ENCODE peak calls at places on chromosome 5, in eight cellular contexts. L, P, R, V, M, W, T and E are unnamed samples.

GRCh38 chr5:158619083-158619788 is 480.5 kb downstream of the EBF1 start:
- DNase-seq in L (no peak), P (no peak), R (no peak), V (no peak), M (no peak), W (no peak), T (no peak), E (no peak)

GRCh38 chr5:138065102-138065501 is 18.7 kb upstream of the WNT8A start:
- DNase-seq in L (no peak), P (no peak), R (no peak), V (no peak), M (no peak), W (no peak), T (no peak), E (no peak)

GRCh38 chr5:125257057-125257970 is 510.9 kb upstream of the ZNF608 start:
- DNase-seq in L (no peak), P (no peak), R (peak), V (no peak), M (no peak), W (no peak), T (no peak), E (no peak)

GRCh38 chr5:51632794-51633193 is 249.5 kb downstream of the ISL1 start:
- DNase-seq in L (no peak), P (no peak), R (no peak), V (no peak), M (peak), W (no peak), T (no peak), E (peak)

GRCh38 chr5:1383886-1384401 is 39.0 kb upstream of the CLPTM1L start:
- DNase-seq in L (no peak), P (no peak), R (peak), V (no peak), M (no peak), W (no peak), T (no peak), E (no peak)

GRCh38 chr5:74510476-74510875 is 130.1 kb downstream of the ENC1 start:
- DNase-seq in L (no peak), P (no peak), R (no peak), V (no peak), M (no peak), W (no peak), T (no peak), E (no peak)

GRCh38 chr5:94810281-94810680 is 191.8 kb downstream of the SLF1 start:
- DNase-seq in L (no peak), P (no peak), R (no peak), V (no peak), M (no peak), W (no peak), T (no peak), E (no peak)

GRCh38 chr5:22560115-22560514 is 293.0 kb downstream of the CDH12 start:
- DNase-seq in L (no peak), P (no peak), R (no peak), V (no peak), M (no peak), W (no peak), T (no peak), E (no peak)

GRCh38 chr5:151164687-151165392 is 7.3 kb upstream of the ANXA6 start:
- DNase-seq in L (peak), P (peak), R (peak), V (peak), M (peak), W (peak), T (peak), E (peak)

GRCh38 chr5:68499952-68500351 is 284.4 kb downstream of the PIK3R1 start:
- DNase-seq in L (no peak), P (no peak), R (no peak), V (no peak), M (no peak), W (no peak), T (no peak), E (no peak)

GRCh38 chr5:156409834-156410233 is 82.9 kb downstream of the SGCD start:
- DNase-seq in L (no peak), P (no peak), R (no peak), V (no peak), M (no peak), W (no peak), T (no peak), E (no peak)

GRCh38 chr5:170132642-170133448 is 27.1 kb downstream of the FOXI1 start:
- DNase-seq in L (no peak), P (peak), R (no peak), V (no peak), M (no peak), W (no peak), T (no peak), E (no peak)

GRCh38 chr5:159047081-159047480 is 52.6 kb downstream of the EBF1 start:
- DNase-seq in L (no peak), P (no peak), R (no peak), V (no peak), M (no peak), W (no peak), T (no peak), E (no peak)

GRCh38 chr5:111383288-111383970 is 128.9 kb downstream of the STARD4 start:
- DNase-seq in L (no peak), P (no peak), R (no peak), V (no peak), M (no peak), W (no peak), T (no peak), E (no peak)

GRCh38 chr5:118657576-118657975 is 330.8 kb downstream of the DTWD2 start:
- DNase-seq in L (no peak), P (no peak), R (no peak), V (no peak), M (no peak), W (no peak), T (no peak), E (no peak)

GRCh38 chr5:7886849-7887460 is 18.0 kb downstream of the MTRR start:
- DNase-seq in L (no peak), P (no peak), R (peak), V (no peak), M (peak), W (no peak), T (no peak), E (peak)

GRCh38 chr5:179484201-179484600 is 66.2 kb upstream of the RUFY1 start:
- DNase-seq in L (no peak), P (no peak), R (no peak), V (no peak), M (no peak), W (no peak), T (no peak), E (no peak)

GRCh38 chr5:13632676-13633075 is 311.8 kb downstream of the DNAH5 start:
- DNase-seq in L (no peak), P (no peak), R (no peak), V (no peak), M (no peak), W (no peak), T (no peak), E (no peak)

GRCh38 chr5:114391321-114391720 is 29.5 kb downstream of the KCNN2 start:
- DNase-seq in L (no peak), P (no peak), R (no peak), V (no peak), M (no peak), W (no peak), T (no peak), E (no peak)

GRCh38 chr5:83527191-83527590 is 55.6 kb downstream of the VCAN start:
- DNase-seq in L (no peak), P (no peak), R (no peak), V (no peak), M (no peak), W (no peak), T (no peak), E (no peak)

GRCh38 chr5:18397393-18397792 is 763.1 kb downstream of the TAF11L14 start:
- DNase-seq in L (no peak), P (no peak), R (no peak), V (no peak), M (no peak), W (no peak), T (no peak), E (no peak)

GRCh38 chr5:74206571-74207550 is 433.7 kb downstream of the ENC1 start:
- DNase-seq in L (no peak), P (no peak), R (peak), V (peak), M (peak), W (no peak), T (no peak), E (peak)

GRCh38 chr5:142748568-142749249 is 21.5 kb upstream of the ARHGAP26 start:
- DNase-seq in L (no peak), P (peak), R (peak), V (peak), M (peak), W (peak), T (peak), E (no peak)

GRCh38 chr5:171692936-171693335 is 92.7 kb upstream of the SMIM23 start:
- DNase-seq in L (no peak), P (no peak), R (no peak), V (no peak), M (no peak), W (no peak), T (no peak), E (no peak)

GRCh38 chr5:105504-106080 is 13.6 kb downstream of the PLEKHG4B start:
- DNase-seq in L (no peak), P (no peak), R (no peak), V (no peak), M (no peak), W (no peak), T (no peak), E (peak)

GRCh38 chr5:164256351-164256750 is 750.9 kb downstream of the MAT2B start:
- DNase-seq in L (no peak), P (no peak), R (no peak), V (no peak), M (no peak), W (no peak), T (no peak), E (no peak)

GRCh38 chr5:101531031-101531430 is 627.9 kb upstream of the ST8SIA4 start:
- DNase-seq in L (no peak), P (no peak), R (no peak), V (no peak), M (no peak), W (no peak), T (no peak), E (no peak)